ENCODE peak calls at places on chromosomes 5 and 9, in five cellular contexts. One of them, this sample, is unnamed.

GRCh38 chr5:163245584-163245983 is 191.8 kb upstream of the CCNG1 start:
- DNase-seq in body of pancreas: no peak
- DNase-seq in IMR-90: no peak
- DNase-seq in gastrocnemius medialis: no peak
- DNase-seq in HCT116: no peak
- DNase-seq in this sample: no peak

GRCh38 chr5:59380350-59380951 is 513.1 kb downstream of the PDE4D start:
- DNase-seq in body of pancreas: no peak
- DNase-seq in gastrocnemius medialis: no peak
- DNase-seq in IMR-90: peak; percentile 71
- DNase-seq in HCT116: peak; percentile 37
- DNase-seq in this sample: no peak

GRCh38 chr5:137649228-137649890 is 86.5 kb downstream of the KLHL3 start:
- DNase-seq in gastrocnemius medialis: no peak
- DNase-seq in body of pancreas: no peak
- DNase-seq in IMR-90: peak; percentile 60
- DNase-seq in HCT116: no peak
- DNase-seq in this sample: peak; percentile 62

GRCh38 chr5:24646915-24647314 is 2.1 kb upstream of the CDH10 start:
- DNase-seq in body of pancreas: no peak
- DNase-seq in gastrocnemius medialis: no peak
- DNase-seq in HCT116: no peak
- DNase-seq in IMR-90: no peak
- DNase-seq in this sample: no peak

GRCh38 chr5:52674815-52675545 is 112.7 kb upstream of the ITGA1 start:
- DNase-seq in HCT116: no peak
- DNase-seq in body of pancreas: no peak
- DNase-seq in gastrocnemius medialis: no peak
- DNase-seq in IMR-90: peak; percentile 87
- DNase-seq in this sample: no peak

GRCh38 chr5:21919417-21920022 is 933.6 kb downstream of the CDH12 start:
- DNase-seq in HCT116: no peak
- DNase-seq in IMR-90: peak; percentile 45
- DNase-seq in gastrocnemius medialis: no peak
- DNase-seq in body of pancreas: peak; percentile 7
- DNase-seq in this sample: no peak

GRCh38 chr5:67221487-67222242 is 25.1 kb upstream of the CD180 start:
- DNase-seq in IMR-90: no peak
- DNase-seq in body of pancreas: no peak
- DNase-seq in gastrocnemius medialis: no peak
- DNase-seq in HCT116: no peak
- DNase-seq in this sample: no peak

GRCh38 chr5:52580921-52581320 is 206.8 kb upstream of the ITGA1 start:
- DNase-seq in IMR-90: peak; percentile 27
- DNase-seq in HCT116: no peak
- DNase-seq in body of pancreas: no peak
- DNase-seq in gastrocnemius medialis: no peak
- DNase-seq in this sample: no peak

GRCh38 chr9:34446468-34446891 is 11.9 kb downstream of the FAM219A start:
- DNase-seq in body of pancreas: no peak
- DNase-seq in gastrocnemius medialis: no peak
- DNase-seq in HCT116: no peak
- DNase-seq in IMR-90: peak; percentile 69
- DNase-seq in this sample: no peak

GRCh38 chr9:71638627-71639026 is 129.7 kb downstream of the CEMIP2 start:
- DNase-seq in HCT116: no peak
- DNase-seq in gastrocnemius medialis: peak; percentile 37
- DNase-seq in IMR-90: no peak
- DNase-seq in body of pancreas: peak; percentile 7
- DNase-seq in this sample: peak; percentile 45

GRCh38 chr9:86368871-86369521 is 14.8 kb upstream of the TUT7 start:
- DNase-seq in IMR-90: peak; percentile 83
- DNase-seq in body of pancreas: no peak
- DNase-seq in HCT116: no peak
- DNase-seq in gastrocnemius medialis: no peak
- DNase-seq in this sample: no peak

GRCh38 chr9:74887041-74887980 is at the start of gene TRPM6:
- DNase-seq in HCT116: peak; percentile 42
- DNase-seq in IMR-90: peak; percentile 56
- DNase-seq in body of pancreas: peak; percentile 89
- DNase-seq in gastrocnemius medialis: peak; percentile 46
- DNase-seq in this sample: peak; percentile 98

GRCh38 chr5:98541641-98542040 is 231.8 kb upstream of the RGMB start:
- DNase-seq in HCT116: no peak
- DNase-seq in body of pancreas: no peak
- DNase-seq in gastrocnemius medialis: no peak
- DNase-seq in IMR-90: no peak
- DNase-seq in this sample: no peak

GRCh38 chr5:23352437-23352836 is 155.0 kb upstream of the PRDM9 start:
- DNase-seq in HCT116: no peak
- DNase-seq in IMR-90: no peak
- DNase-seq in body of pancreas: no peak
- DNase-seq in gastrocnemius medialis: no peak
- DNase-seq in this sample: no peak

GRCh38 chr9:114276908-114277821 is 45.7 kb upstream of the ORM1 start:
- DNase-seq in HCT116: no peak
- DNase-seq in gastrocnemius medialis: peak; percentile 8
- DNase-seq in IMR-90: peak; percentile 98
- DNase-seq in body of pancreas: peak; percentile 3
- DNase-seq in this sample: no peak

GRCh38 chr5:144812770-144813169 is 642.1 kb downstream of the KCTD16 start:
- DNase-seq in body of pancreas: peak; percentile 28
- DNase-seq in gastrocnemius medialis: peak; percentile 60
- DNase-seq in IMR-90: peak; percentile 90
- DNase-seq in HCT116: no peak
- DNase-seq in this sample: no peak

GRCh38 chr5:66829826-66830225 is 233.6 kb downstream of the MAST4 start:
- DNase-seq in gastrocnemius medialis: no peak
- DNase-seq in body of pancreas: no peak
- DNase-seq in IMR-90: peak; percentile 8
- DNase-seq in HCT116: no peak
- DNase-seq in this sample: no peak

GRCh38 chr5:106086352-106086751 is 1584.4 kb downstream of the EFNA5 start:
- DNase-seq in HCT116: no peak
- DNase-seq in gastrocnemius medialis: no peak
- DNase-seq in body of pancreas: no peak
- DNase-seq in IMR-90: no peak
- DNase-seq in this sample: no peak

GRCh38 chr9:95820076-95820475 is 55.4 kb upstream of the ERCC6L2 start:
- DNase-seq in HCT116: no peak
- DNase-seq in gastrocnemius medialis: no peak
- DNase-seq in IMR-90: no peak
- DNase-seq in body of pancreas: no peak
- DNase-seq in this sample: no peak

GRCh38 chr9:127396808-127397721 is at the start of gene SLC2A8:
- DNase-seq in HCT116: peak; percentile 99
- DNase-seq in gastrocnemius medialis: peak; percentile 100
- DNase-seq in IMR-90: peak; percentile 99
- DNase-seq in body of pancreas: peak; percentile 99
- DNase-seq in this sample: peak; percentile 96

GRCh38 chr5:167732499-167732898 is 558.9 kb upstream of the WWC1 start:
- DNase-seq in gastrocnemius medialis: no peak
- DNase-seq in IMR-90: no peak
- DNase-seq in HCT116: no peak
- DNase-seq in body of pancreas: no peak
- DNase-seq in this sample: no peak

GRCh38 chr9:123609844-123610243 is 253.8 kb downstream of the CRB2 start:
- DNase-seq in IMR-90: no peak
- DNase-seq in body of pancreas: no peak
- DNase-seq in HCT116: no peak
- DNase-seq in gastrocnemius medialis: no peak
- DNase-seq in this sample: no peak

GRCh38 chr9:97696025-97696822 is 916 bp downstream of the XPA start:
- DNase-seq in gastrocnemius medialis: no peak
- DNase-seq in HCT116: no peak
- DNase-seq in IMR-90: peak; percentile 24
- DNase-seq in body of pancreas: no peak
- DNase-seq in this sample: no peak

GRCh38 chr5:42397267-42397666 is 26.0 kb upstream of the GHR start:
- DNase-seq in HCT116: no peak
- DNase-seq in gastrocnemius medialis: no peak
- DNase-seq in body of pancreas: no peak
- DNase-seq in IMR-90: no peak
- DNase-seq in this sample: no peak

GRCh38 chr5:150147580-150148407 is 7.9 kb downstream of the PDGFRB start:
- DNase-seq in body of pancreas: no peak
- DNase-seq in gastrocnemius medialis: peak; percentile 35
- DNase-seq in IMR-90: no peak
- DNase-seq in HCT116: no peak
- DNase-seq in this sample: no peak

GRCh38 chr9:68973619-68974018 is 40.3 kb downstream of the PRKACG start:
- DNase-seq in HCT116: no peak
- DNase-seq in gastrocnemius medialis: no peak
- DNase-seq in IMR-90: no peak
- DNase-seq in body of pancreas: no peak
- DNase-seq in this sample: no peak

GRCh38 chr9:2132484-2133082 is 117.4 kb downstream of the SMARCA2 start:
- DNase-seq in body of pancreas: no peak
- DNase-seq in HCT116: peak; percentile 6
- DNase-seq in IMR-90: peak; percentile 54
- DNase-seq in gastrocnemius medialis: no peak
- DNase-seq in this sample: no peak

GRCh38 chr9:129549139-129549538 is 71.8 kb downstream of the C9orf50 start:
- DNase-seq in gastrocnemius medialis: no peak
- DNase-seq in HCT116: no peak
- DNase-seq in IMR-90: no peak
- DNase-seq in body of pancreas: no peak
- DNase-seq in this sample: no peak

GRCh38 chr9:73871636-73872035 is 625.5 kb upstream of the RORB start:
- DNase-seq in IMR-90: no peak
- DNase-seq in gastrocnemius medialis: no peak
- DNase-seq in body of pancreas: no peak
- DNase-seq in HCT116: no peak
- DNase-seq in this sample: no peak
- H3K4me1 ChIP-seq in IMR-90: no peaks in the 10 kb centered on the region
- H3K4me1 ChIP-seq in gastrocnemius medialis: no peaks in the 10 kb centered on the region
- H3K4me1 ChIP-seq in body of pancreas: no peaks in the 10 kb centered on the region
- H3K4me1 ChIP-seq in HCT116: no peaks in the 10 kb centered on the region
- H3K4me1 ChIP-seq in this sample: no peaks in the 10 kb centered on the region

DNA sequence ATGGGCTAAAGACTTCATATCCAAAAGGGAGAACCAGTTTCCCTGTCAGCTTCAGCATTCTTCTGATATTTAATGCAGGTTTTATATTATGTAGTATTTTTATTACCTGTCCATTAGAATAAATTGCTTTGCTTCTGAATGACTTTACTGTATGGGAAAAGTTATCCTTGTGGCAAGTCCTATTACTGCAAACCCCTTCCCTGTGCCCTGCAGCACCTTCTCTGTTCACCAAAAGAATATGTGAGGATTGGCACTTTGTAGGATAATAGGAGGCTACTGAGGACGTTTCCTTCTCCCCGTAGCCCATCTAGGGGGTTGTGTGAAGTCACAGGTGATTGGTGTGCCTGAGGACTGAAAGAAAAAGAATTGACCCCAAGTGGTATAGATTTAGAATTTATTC is 296.1 kb downstream of the KDM4C start:
- DNase-seq in gastrocnemius medialis: no peak
- DNase-seq in body of pancreas: no peak
- DNase-seq in HCT116: no peak
- DNase-seq in IMR-90: no peak
- DNase-seq in this sample: no peak
- H3K4me1 ChIP-seq in gastrocnemius medialis: peaks cover 16% of the 10 kb centered on the region
- H3K4me1 ChIP-seq in body of pancreas: peaks cover 12% of the 10 kb centered on the region
- H3K4me1 ChIP-seq in HCT116: no peaks in the 10 kb centered on the region
- H3K4me1 ChIP-seq in IMR-90: peaks cover 3% of the 10 kb centered on the region
- H3K4me1 ChIP-seq in this sample: no peaks in the 10 kb centered on the region

GRCh38 chr9:77017505-77017894 is 2.0 kb upstream of the FOXB2 start:
- DNase-seq in body of pancreas: no peak
- DNase-seq in IMR-90: no peak
- DNase-seq in HCT116: no peak
- DNase-seq in gastrocnemius medialis: no peak
- DNase-seq in this sample: no peak
- H3K4me1 ChIP-seq in body of pancreas: peaks cover 51% of the 10 kb centered on the region
- H3K4me1 ChIP-seq in IMR-90: no peaks in the 10 kb centered on the region
- H3K4me1 ChIP-seq in HCT116: peaks cover under 1% of the 10 kb centered on the region
- H3K4me1 ChIP-seq in gastrocnemius medialis: peaks cover 41% of the 10 kb centered on the region
- H3K4me1 ChIP-seq in this sample: peaks cover 58% of the 10 kb centered on the region

DNA sequence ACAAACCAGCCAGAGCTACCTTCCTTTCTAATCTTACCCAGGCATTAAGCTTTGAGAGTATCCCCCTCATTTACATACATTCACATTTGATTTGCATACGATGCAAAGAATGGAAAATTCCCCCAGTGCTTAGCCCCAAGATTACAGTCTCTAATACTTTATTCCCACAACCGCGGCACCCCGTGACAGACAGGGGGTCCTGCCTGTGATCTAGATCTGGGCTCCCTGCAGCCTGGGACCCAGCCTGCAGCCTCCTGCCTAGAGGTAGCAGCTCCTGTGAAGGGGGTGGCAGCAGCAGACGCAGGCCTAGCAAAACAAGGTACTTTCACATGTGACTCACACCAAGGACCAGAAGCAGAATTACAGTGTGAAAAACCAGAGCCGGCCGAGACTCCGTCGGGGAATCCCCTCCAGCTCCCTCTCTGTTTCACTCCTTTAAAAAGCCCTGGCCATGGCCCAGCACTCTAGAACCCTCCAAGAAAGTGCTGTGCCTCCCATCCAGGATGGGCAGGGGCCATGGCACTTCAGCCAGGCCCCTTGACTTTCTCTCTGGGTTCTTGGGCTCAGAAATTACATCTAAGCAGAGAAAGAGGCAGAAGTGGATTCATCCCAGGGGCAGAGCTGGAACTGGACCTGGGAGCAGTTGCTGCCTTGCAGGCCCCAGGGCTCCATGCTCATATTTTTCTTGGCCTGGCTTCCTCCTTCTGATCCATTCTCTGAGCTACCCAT is 14.0 kb upstream of the TCF7 start:
- DNase-seq in IMR-90: peak; percentile 76
- DNase-seq in HCT116: no peak
- DNase-seq in gastrocnemius medialis: no peak
- DNase-seq in body of pancreas: no peak
- DNase-seq in this sample: no peak
- H3K4me1 ChIP-seq in IMR-90: peaks cover 4% of the 10 kb centered on the region
- H3K4me1 ChIP-seq in HCT116: no peaks in the 10 kb centered on the region
- H3K4me1 ChIP-seq in gastrocnemius medialis: no peaks in the 10 kb centered on the region
- H3K4me1 ChIP-seq in body of pancreas: no peaks in the 10 kb centered on the region
- H3K4me1 ChIP-seq in this sample: no peaks in the 10 kb centered on the region